ENCODE peak calls at places on chromosome 5, in eight cellular contexts. G, Z, X, F, Q, O, R and N are unnamed samples.

GRCh38 chr5:57600321-57600720 is 117.7 kb upstream of the ACTBL2 start:
- DNase-seq in X (no peak), F (no peak), Z (no peak), G (no peak), O (no peak), Q (no peak), R (no peak), N (no peak)

GRCh38 chr5:170809551-170809950 is 26.0 kb downstream of the GABRP start:
- DNase-seq in Z (no peak), Q (peak), R (peak), X (peak), F (no peak), G (peak), O (peak), N (no peak)

GRCh38 chr5:137374110-137374853 is 124.8 kb downstream of the SPOCK1 start:
- DNase-seq in Q (no peak), R (no peak), F (no peak), O (no peak), G (no peak), Z (no peak), X (no peak), N (no peak)

GRCh38 chr5:80714570-80715298 is 60.0 kb upstream of the DHFR start:
- DNase-seq in O (no peak), F (no peak), Q (no peak), X (no peak), G (no peak), R (no peak), Z (no peak), N (no peak)

GRCh38 chr5:171840066-171840465 is 54.4 kb downstream of the SMIM23 start:
- DNase-seq in Z (no peak), F (no peak), O (peak), G (no peak), R (peak), Q (no peak), X (no peak), N (no peak)

GRCh38 chr5:54834121-54834842 is 151.1 kb downstream of the ESM1 start:
- DNase-seq in Q (no peak), O (no peak), Z (no peak), F (no peak), X (no peak), R (no peak), G (no peak), N (no peak)

GRCh38 chr5:5018560-5018935 is 121.6 kb upstream of the ADAMTS16 start:
- DNase-seq in R (no peak), O (no peak), X (no peak), G (no peak), Q (no peak), Z (no peak), F (no peak), N (no peak)

GRCh38 chr5:26535215-26535614 is 503.2 kb downstream of the CDH9 start:
- DNase-seq in R (no peak), O (no peak), X (no peak), Q (no peak), F (no peak), Z (no peak), G (no peak), N (no peak)

GRCh38 chr5:142725231-142726187 is 39.6 kb upstream of the FGF1 start:
- DNase-seq in G (no peak), Q (no peak), F (no peak), X (no peak), O (no peak), Z (no peak), R (no peak), N (no peak)

GRCh38 chr5:5891350-5891749 is 468.9 kb downstream of the ICE1 start:
- DNase-seq in X (no peak), R (no peak), Q (no peak), O (no peak), F (no peak), Z (no peak), G (no peak), N (no peak)

GRCh38 chr5:20088361-20088760 is 100.4 kb upstream of the CDH18 start:
- DNase-seq in Z (no peak), Q (no peak), G (no peak), O (no peak), R (no peak), F (no peak), X (no peak), N (no peak)

GRCh38 chr5:2902742-2903297 is 151.3 kb upstream of the IRX2 start:
- DNase-seq in F (no peak), X (no peak), O (no peak), G (no peak), R (no peak), Z (no peak), Q (no peak), N (no peak)
- TF ChIP-seq POLR2AphosphoS5 in F (no peak), X (no peak), O (no peak), G (no peak), R (no peak), Z (no peak), Q (no peak), N (no peak)

GRCh38 chr5:180787025-180787424 is 15.6 kb downstream of the MGAT1 start:
- DNase-seq in X (no peak), G (no peak), Q (no peak), O (no peak), F (no peak), Z (no peak), R (no peak), N (no peak)
- H3K27ac ChIP-seq in X (peak), G (peak), Q (peak), O (peak), F (peak), Z (peak), R (no peak), N (peak)

GRCh38 chr5:141557681-141558136 is 61.1 kb downstream of the DIAPH1 start:
- DNase-seq in F (peak), Z (peak), O (peak), Q (peak), R (peak), G (peak), X (peak), N (peak)
- TF ChIP-seq POLR2AphosphoS5 in F (peak), Z (peak), O (peak), Q (peak), R (no peak), G (peak), X (peak), N (peak)

DNA sequence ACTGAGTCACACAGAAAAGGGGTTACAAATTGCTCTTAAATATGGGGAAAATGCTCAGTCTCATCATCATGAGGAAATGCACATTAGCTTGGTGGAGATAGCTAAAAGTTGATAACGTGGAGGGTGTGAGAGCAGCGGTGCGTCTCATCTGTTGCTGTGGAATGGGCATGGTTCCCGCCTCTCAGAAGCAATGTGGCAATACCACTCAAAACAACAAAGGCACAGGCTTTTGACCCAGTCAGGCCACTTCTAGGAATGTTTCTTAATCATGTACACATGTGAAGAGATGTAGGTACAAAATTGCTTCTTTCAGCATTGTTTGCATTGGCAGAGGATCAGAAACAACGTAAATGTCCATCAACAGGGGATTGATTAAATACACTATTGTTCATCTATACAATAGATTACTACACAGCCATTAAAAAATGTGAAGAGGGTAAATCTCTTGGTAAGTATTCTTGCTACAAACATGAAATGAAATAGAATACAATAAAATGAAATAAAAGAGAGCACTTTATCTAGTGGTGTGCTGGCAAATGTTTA is 212.6 kb upstream of the MSX2 start:
- DNase-seq in Q (no peak), O (no peak), F (no peak), X (no peak), G (peak), Z (no peak), R (no peak), N (no peak)
- H3K27ac ChIP-seq in Q (no peak), O (no peak), F (no peak), X (no peak), G (no peak), Z (no peak), R (no peak), N (no peak)

GRCh38 chr5:135140805-135141204 is 106.8 kb upstream of the PITX1 start:
- DNase-seq in O (no peak), G (no peak), F (no peak), X (peak), Z (no peak), R (no peak), Q (no peak), N (no peak)
- TF ChIP-seq POLR2AphosphoS5 in O (no peak), G (peak), F (no peak), X (peak), Z (no peak), R (no peak), Q (no peak), N (no peak)